ENCODE peak calls at places on chromosome 18, in ten cellular contexts. T is HCT116; A is brain microvascular endothelial cell; Y is AG04449; Q is HFF-Myc; H is suprapubic skin; R is endothelial cell of umbilical vein; D is CD8-positive, alpha-beta T cell; G is coronary artery; M is heart right ventricle. C is an unnamed sample.

GRCh38 chr18:40874233-40874632 is 1080.8 kb upstream of the PIK3C3 start:
- DNase-seq in T (no peak), A (peak), Y (no peak), Q (no peak), H (no peak), R (peak), D (no peak), G (no peak), M (no peak), C (no peak)

GRCh38 chr18:48263913-48264506 is 145.2 kb downstream of the ZBTB7C start:
- DNase-seq in T (no peak), A (no peak), Y (no peak), Q (no peak), H (no peak), R (no peak), D (no peak), G (no peak), M (no peak), C (no peak)

GRCh38 chr18:3444954-3445353 is 5.0 kb upstream of the TGIF1 start:
- DNase-seq in T (no peak), A (no peak), Y (no peak), Q (no peak), H (no peak), R (no peak), D (no peak), G (no peak), M (no peak), C (no peak)

GRCh38 chr18:11719621-11720020 is 30.6 kb downstream of the GNAL start:
- DNase-seq in T (no peak), A (no peak), Y (no peak), Q (no peak), H (no peak), R (no peak), D (no peak), G (no peak), M (no peak), C (no peak)

GRCh38 chr18:23340661-23341060 is 112.4 kb upstream of the RIOK3 start:
- DNase-seq in T (no peak), A (no peak), Y (no peak), Q (no peak), H (no peak), R (no peak), D (no peak), G (no peak), M (no peak), C (no peak)

GRCh38 chr18:9612215-9612830 is 2.0 kb downstream of the PPP4R1 start:
- DNase-seq in T (peak), A (no peak), Y (no peak), Q (no peak), H (no peak), R (peak), D (peak), G (no peak), M (peak), C (no peak)

GRCh38 chr18:24397694-24398365 is at the start of gene OSBPL1A:
- DNase-seq in T (peak), A (peak), Y (peak), Q (peak), H (peak), R (peak), D (peak), G (peak), M (peak), C (peak)

GRCh38 chr18:23596183-23596582 is 9.9 kb upstream of the NPC1 start:
- DNase-seq in T (no peak), A (no peak), Y (no peak), Q (no peak), H (no peak), R (no peak), D (no peak), G (no peak), M (no peak), C (peak)

GRCh38 chr18:46046126-46046525 is 25.9 kb downstream of the PSTPIP2 start:
- DNase-seq in T (no peak), A (no peak), Y (no peak), Q (no peak), H (no peak), R (no peak), D (no peak), G (no peak), M (no peak), C (no peak)

DNA sequence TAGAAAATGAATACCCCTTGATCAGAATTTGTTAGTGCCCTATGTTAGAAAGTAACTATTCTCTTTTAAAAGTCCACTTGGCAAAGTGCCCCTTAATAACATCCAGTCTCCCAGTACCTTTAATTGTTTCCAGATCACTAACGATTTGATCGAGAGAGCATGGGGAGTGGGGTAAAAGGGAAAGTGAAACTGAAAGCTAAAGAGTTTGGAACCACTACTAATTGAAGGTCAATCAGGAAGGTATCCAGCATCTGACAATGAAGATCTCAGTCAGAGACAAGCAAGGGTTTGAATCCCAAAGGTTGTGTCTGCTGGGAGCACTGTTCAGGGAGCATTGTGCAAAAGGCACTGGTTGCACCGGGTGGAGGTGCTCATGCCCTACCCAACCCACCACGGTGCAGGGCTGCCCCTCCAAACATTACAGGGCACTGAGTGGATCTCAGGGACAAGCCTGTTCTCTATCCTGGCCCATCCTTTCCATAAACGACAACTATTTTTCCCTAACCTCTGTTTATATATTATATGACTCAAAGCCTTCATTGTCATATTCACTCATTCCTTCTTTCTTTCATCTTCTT is 14.6 kb upstream of the RIT2 start:
- DNase-seq in T (no peak), A (peak), Y (no peak), Q (peak), H (no peak), R (no peak), D (no peak), G (no peak), M (no peak), C (no peak)
- TF ChIP-seq CTCF in T (no peak), A (no peak), Y (no peak), Q (no peak), H (no peak), R (no peak), D (no peak), G (no peak), M (no peak), C (no peak)

GRCh38 chr18:74299162-74299561 is 7.4 kb upstream of the CYB5A start:
- DNase-seq in T (no peak), A (no peak), Y (no peak), Q (no peak), H (no peak), R (no peak), D (no peak), G (no peak), M (no peak), C (no peak)

GRCh38 chr18:74299746-74300145 is 8.0 kb upstream of the CYB5A start:
- DNase-seq in T (no peak), A (no peak), Y (no peak), Q (no peak), H (no peak), R (no peak), D (no peak), G (no peak), M (no peak), C (no peak)

GRCh38 chr18:74303936-74304335 is 11.7 kb upstream of the C18orf63 start:
- DNase-seq in T (no peak), A (peak), Y (no peak), Q (no peak), H (no peak), R (no peak), D (no peak), G (no peak), M (no peak), C (no peak)

DNA sequence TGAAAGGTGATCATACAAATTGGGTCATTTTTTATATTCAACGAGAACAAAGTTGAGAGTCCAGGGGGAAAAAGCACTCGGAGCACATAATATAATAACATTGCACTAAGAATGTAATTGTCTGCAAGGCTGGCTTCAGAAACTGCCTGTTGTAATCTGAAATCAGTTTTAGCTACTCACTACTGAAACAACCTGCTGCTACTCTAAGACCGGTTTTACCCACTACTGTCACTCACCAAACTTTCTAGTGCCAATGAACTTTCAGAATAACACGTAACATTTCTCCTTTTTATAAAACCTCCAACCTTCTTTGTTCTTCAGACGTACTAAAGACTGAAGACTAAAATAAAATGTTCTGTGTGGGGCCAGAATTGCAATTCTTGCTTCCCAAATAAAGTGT is 11.5 kb upstream of the CYB5A start:
- DNase-seq in T (no peak), A (no peak), Y (no peak), Q (no peak), H (no peak), R (no peak), D (no peak), G (no peak), M (no peak), C (no peak)
- TF ChIP-seq CTCF in T (no peak), A (no peak), Y (no peak), Q (no peak), H (no peak), R (no peak), D (no peak), G (no peak), M (no peak), C (no peak)

GRCh38 chr18:70072678-70073077 is 125.0 kb upstream of the CD226 start:
- DNase-seq in T (no peak), A (peak), Y (no peak), Q (no peak), H (no peak), R (peak), D (no peak), G (no peak), M (no peak), C (no peak)

GRCh38 chr18:70073442-70073841 is 125.8 kb upstream of the CD226 start:
- DNase-seq in T (no peak), A (no peak), Y (no peak), Q (no peak), H (no peak), R (no peak), D (no peak), G (no peak), M (no peak), C (no peak)

GRCh38 chr18:70074091-70074490 is 126.4 kb upstream of the CD226 start:
- DNase-seq in T (no peak), A (no peak), Y (no peak), Q (no peak), H (no peak), R (no peak), D (no peak), G (no peak), M (no peak), C (no peak)

GRCh38 chr18:70069965-70070364 is 122.3 kb upstream of the CD226 start:
- DNase-seq in T (no peak), A (no peak), Y (no peak), Q (no peak), H (no peak), R (no peak), D (no peak), G (no peak), M (no peak), C (no peak)

GRCh38 chr18:70075906-70076305 is 128.2 kb upstream of the CD226 start:
- DNase-seq in T (no peak), A (no peak), Y (no peak), Q (no peak), H (no peak), R (no peak), D (no peak), G (no peak), M (no peak), C (no peak)
- TF ChIP-seq CTCF in T (no peak), A (peak), Y (no peak), Q (no peak), H (no peak), R (no peak), D (no peak), G (no peak), M (no peak), C (no peak)

GRCh38 chr18:5912491-5912890 is 17.2 kb upstream of the TMEM200C start:
- DNase-seq in T (no peak), A (no peak), Y (no peak), Q (no peak), H (no peak), R (no peak), D (no peak), G (no peak), M (no peak), C (no peak)

GRCh38 chr18:5909130-5909529 is 13.8 kb upstream of the TMEM200C start:
- DNase-seq in T (no peak), A (no peak), Y (no peak), Q (no peak), H (no peak), R (no peak), D (no peak), G (no peak), M (no peak), C (no peak)

GRCh38 chr18:5918196-5918595 is 22.9 kb upstream of the TMEM200C start:
- DNase-seq in T (no peak), A (no peak), Y (no peak), Q (no peak), H (no peak), R (no peak), D (no peak), G (no peak), M (no peak), C (no peak)

GRCh38 chr18:5914971-5915370 is 19.6 kb upstream of the TMEM200C start:
- DNase-seq in T (no peak), A (no peak), Y (no peak), Q (no peak), H (no peak), R (no peak), D (no peak), G (no peak), M (no peak), C (no peak)

DNA sequence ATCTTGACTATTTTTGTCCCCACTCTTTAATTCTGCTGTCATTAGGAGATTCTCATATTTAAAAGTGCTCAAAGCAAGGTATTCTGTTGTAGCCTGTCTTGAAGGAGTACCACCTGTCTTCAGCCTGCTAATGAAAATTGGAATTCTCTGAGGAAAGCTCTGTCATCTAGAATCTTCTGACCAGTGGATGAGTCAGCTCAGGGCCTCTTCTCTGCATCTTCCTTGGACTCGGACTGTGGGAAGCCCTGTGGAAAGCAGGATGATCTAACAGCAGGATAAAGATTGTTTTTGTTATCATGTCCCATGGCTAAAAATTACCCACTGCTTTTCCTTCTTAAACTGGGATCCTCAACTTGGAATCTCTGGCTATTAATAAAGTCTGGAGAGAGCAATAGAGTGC is 18.7 kb upstream of the TMEM200C start:
- DNase-seq in T (no peak), A (peak), Y (no peak), Q (no peak), H (no peak), R (no peak), D (no peak), G (no peak), M (no peak), C (no peak)
- TF ChIP-seq CTCF in T (no peak), A (no peak), Y (no peak), Q (no peak), H (no peak), R (no peak), D (no peak), G (no peak), M (no peak), C (no peak)

GRCh38 chr18:39485696-39486095 is 1920.1 kb upstream of the CELF4 start:
- DNase-seq in T (no peak), A (peak), Y (no peak), Q (no peak), H (no peak), R (no peak), D (no peak), G (no peak), M (no peak), C (no peak)

GRCh38 chr18:39481281-39481680 is 1915.7 kb upstream of the CELF4 start:
- DNase-seq in T (no peak), A (no peak), Y (no peak), Q (no peak), H (no peak), R (no peak), D (no peak), G (no peak), M (no peak), C (no peak)

GRCh38 chr18:39489426-39489825 is 1923.8 kb upstream of the CELF4 start:
- DNase-seq in T (no peak), A (no peak), Y (no peak), Q (no peak), H (no peak), R (no peak), D (no peak), G (no peak), M (no peak), C (no peak)

GRCh38 chr18:39487932-39488331 is 1922.3 kb upstream of the CELF4 start:
- DNase-seq in T (no peak), A (no peak), Y (no peak), Q (no peak), H (no peak), R (no peak), D (no peak), G (no peak), M (no peak), C (no peak)

DNA sequence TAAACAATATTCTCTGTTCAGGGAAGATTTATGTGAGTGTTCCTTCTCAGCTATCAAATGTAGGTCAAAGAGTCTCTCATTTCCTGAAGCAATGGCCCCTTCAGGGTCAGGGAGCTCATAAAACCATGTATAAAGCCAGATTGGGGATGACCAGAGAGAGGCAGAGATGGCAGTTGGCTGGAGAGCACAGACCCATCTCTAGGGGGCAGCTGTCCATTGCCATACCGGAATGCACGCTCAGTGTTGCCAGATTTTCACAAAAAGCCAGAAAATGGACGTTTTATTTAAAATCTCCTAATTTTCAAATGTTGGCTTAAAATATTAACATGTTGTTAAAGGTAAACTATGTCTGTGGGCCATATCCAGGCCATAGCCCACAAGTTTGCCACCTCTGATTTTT is 1920.7 kb upstream of the CELF4 start:
- DNase-seq in T (no peak), A (no peak), Y (no peak), Q (no peak), H (no peak), R (no peak), D (no peak), G (no peak), M (no peak), C (no peak)
- TF ChIP-seq CTCF in T (no peak), A (peak), Y (no peak), Q (no peak), H (no peak), R (no peak), D (no peak), G (no peak), M (no peak), C (no peak)

GRCh38 chr18:297936-298335 is 30.1 kb upstream of the THOC1 start:
- DNase-seq in T (no peak), A (no peak), Y (no peak), Q (no peak), H (no peak), R (no peak), D (no peak), G (no peak), M (no peak), C (no peak)

GRCh38 chr18:286515-287310 is 18.9 kb upstream of the THOC1 start:
- DNase-seq in T (no peak), A (peak), Y (no peak), Q (no peak), H (no peak), R (peak), D (no peak), G (no peak), M (no peak), C (no peak)

GRCh38 chr18:293557-293956 is 25.7 kb upstream of the THOC1 start:
- DNase-seq in T (no peak), A (no peak), Y (no peak), Q (no peak), H (no peak), R (peak), D (no peak), G (no peak), M (no peak), C (no peak)

GRCh38 chr18:295756-296155 is 27.9 kb upstream of the THOC1 start:
- DNase-seq in T (no peak), A (no peak), Y (no peak), Q (no peak), H (no peak), R (peak), D (no peak), G (no peak), M (no peak), C (no peak)

DNA sequence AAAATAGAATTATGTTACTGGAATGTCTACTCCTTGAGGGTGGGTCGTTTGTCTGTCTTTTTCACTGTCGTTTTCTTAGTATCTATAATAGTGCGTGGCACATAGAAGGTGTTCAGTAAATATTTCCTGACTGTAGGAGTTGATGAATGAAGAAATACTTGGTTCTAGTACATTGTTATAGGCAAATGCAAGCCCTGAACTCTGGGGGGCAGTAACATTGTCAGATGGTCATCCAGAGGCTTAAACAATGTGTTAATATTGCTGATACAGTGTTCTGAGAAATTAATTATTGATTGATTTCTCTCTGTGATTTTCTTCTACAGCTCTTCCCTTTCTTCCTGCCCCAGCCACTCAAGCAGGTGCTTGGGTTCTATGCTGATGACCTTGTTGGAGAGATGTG is 24.4 kb upstream of the THOC1 start:
- DNase-seq in T (no peak), A (peak), Y (no peak), Q (no peak), H (no peak), R (peak), D (no peak), G (no peak), M (no peak), C (no peak)
- TF ChIP-seq CTCF in T (peak), A (peak), Y (peak), Q (no peak), H (no peak), R (no peak), D (no peak), G (no peak), M (no peak), C (no peak)

DNA sequence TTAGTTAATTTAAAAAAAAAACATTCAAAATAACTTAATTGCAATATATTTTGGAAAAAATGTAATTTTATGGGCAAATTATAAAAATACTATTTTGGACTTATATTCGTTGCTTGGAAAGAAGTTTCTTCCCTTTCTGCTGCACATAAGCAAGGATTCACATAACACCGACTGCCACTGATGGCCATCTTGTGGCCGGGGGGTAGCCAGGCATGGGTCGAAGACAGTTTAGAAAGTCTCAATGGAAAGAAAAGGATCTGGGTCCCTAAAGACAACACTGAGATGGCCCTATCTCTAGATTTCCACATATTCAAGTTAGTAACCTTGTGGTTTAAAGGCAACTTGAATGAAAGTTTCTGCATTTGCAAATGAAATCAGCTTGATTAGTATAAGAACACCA is 318.6 kb downstream of the AKAIN1 start:
- DNase-seq in T (no peak), A (no peak), Y (no peak), Q (no peak), H (no peak), R (no peak), D (no peak), G (no peak), M (no peak), C (no peak)
- TF ChIP-seq CTCF in T (no peak), A (no peak), Y (no peak), Q (no peak), H (no peak), R (no peak), D (no peak), G (no peak), M (no peak), C (no peak)

DNA sequence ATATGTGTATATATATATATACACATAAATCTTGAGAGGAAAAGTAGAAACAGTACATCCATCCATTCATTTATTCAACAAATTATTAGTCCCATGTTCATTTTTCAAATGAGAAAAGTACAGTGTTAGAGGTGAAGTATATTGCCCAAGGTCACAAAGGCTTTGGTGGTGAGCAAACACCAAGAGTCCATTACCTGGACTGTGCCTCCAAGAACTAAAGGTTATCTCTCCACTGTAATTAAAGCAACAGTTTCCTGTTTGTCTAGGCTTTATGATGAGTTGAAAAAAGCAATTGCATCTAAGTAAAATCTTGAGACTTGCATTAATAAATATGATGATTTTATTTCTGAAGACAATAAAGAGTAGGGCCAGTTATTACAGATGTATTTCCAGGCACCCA is 44.7 kb upstream of the EPB41L3 start:
- DNase-seq in T (no peak), A (no peak), Y (no peak), Q (no peak), H (no peak), R (no peak), D (no peak), G (no peak), M (no peak), C (no peak)
- TF ChIP-seq CTCF in T (no peak), A (no peak), Y (no peak), Q (no peak), H (no peak), R (no peak), D (no peak), G (no peak), M (no peak), C (no peak)